ENCODE peak calls at places on chromosome X, in seven cellular contexts. One of them, this sample, is unnamed.

GRCh38 chrX:154032653-154033052 is 13.0 kb upstream of the IRAK1 start:
- DNase-seq in GM23338: peak; percentile 45
- DNase-seq in spleen: no peak
- DNase-seq in suprapubic skin: no peak
- DNase-seq in transverse colon: no peak
- DNase-seq in stomach: no peak
- DNase-seq in HL-60: no peak
- DNase-seq in this sample: no peak

GRCh38 chrX:10239611-10240064 is 82.9 kb downstream of the CLCN4 start:
- DNase-seq in GM23338: no peak
- DNase-seq in spleen: no peak
- DNase-seq in suprapubic skin: no peak
- DNase-seq in transverse colon: no peak
- DNase-seq in stomach: no peak
- DNase-seq in HL-60: no peak
- DNase-seq in this sample: no peak

GRCh38 chrX:131895807-131896206 is 127.3 kb upstream of the STK26 start:
- DNase-seq in GM23338: no peak
- DNase-seq in spleen: no peak
- DNase-seq in suprapubic skin: no peak
- DNase-seq in transverse colon: no peak
- DNase-seq in stomach: no peak
- DNase-seq in HL-60: no peak
- DNase-seq in this sample: no peak

GRCh38 chrX:13048265-13048664 is 3.8 kb upstream of the FAM9C start:
- DNase-seq in GM23338: no peak
- DNase-seq in spleen: no peak
- DNase-seq in suprapubic skin: no peak
- DNase-seq in transverse colon: no peak
- DNase-seq in stomach: no peak
- DNase-seq in HL-60: no peak
- DNase-seq in this sample: no peak

GRCh38 chrX:29662759-29663503 is 552.4 kb upstream of the MAGEB2 start:
- DNase-seq in GM23338: no peak
- DNase-seq in spleen: no peak
- DNase-seq in suprapubic skin: no peak
- DNase-seq in transverse colon: no peak
- DNase-seq in stomach: no peak
- DNase-seq in HL-60: no peak
- DNase-seq in this sample: no peak

GRCh38 chrX:116379854-116380253 is 56.6 kb upstream of the SLC6A14 start:
- DNase-seq in GM23338: no peak
- DNase-seq in spleen: no peak
- DNase-seq in suprapubic skin: no peak
- DNase-seq in transverse colon: no peak
- DNase-seq in stomach: no peak
- DNase-seq in HL-60: no peak
- DNase-seq in this sample: no peak

GRCh38 chrX:51336584-51336983 is 4.0 kb downstream of the NUDT10 start:
- DNase-seq in GM23338: peak; percentile 69
- DNase-seq in spleen: no peak
- DNase-seq in suprapubic skin: no peak
- DNase-seq in transverse colon: no peak
- DNase-seq in stomach: no peak
- DNase-seq in HL-60: peak; percentile 29
- DNase-seq in this sample: peak; percentile 63

GRCh38 chrX:13837290-13837745 is 20.4 kb upstream of the GPM6B start:
- DNase-seq in GM23338: no peak
- DNase-seq in spleen: no peak
- DNase-seq in suprapubic skin: no peak
- DNase-seq in transverse colon: no peak
- DNase-seq in stomach: no peak
- DNase-seq in HL-60: no peak
- DNase-seq in this sample: no peak

GRCh38 chrX:17859609-17860178 is 1.4 kb downstream of the RAI2 start:
- DNase-seq in GM23338: peak; percentile 11
- DNase-seq in spleen: no peak
- DNase-seq in suprapubic skin: no peak
- DNase-seq in transverse colon: peak; percentile 15
- DNase-seq in stomach: peak; percentile 38
- DNase-seq in HL-60: no peak
- DNase-seq in this sample: peak; percentile 40

GRCh38 chrX:42603016-42603415 is 174.9 kb downstream of the PPP1R2C start:
- DNase-seq in GM23338: no peak
- DNase-seq in spleen: no peak
- DNase-seq in suprapubic skin: no peak
- DNase-seq in transverse colon: no peak
- DNase-seq in stomach: no peak
- DNase-seq in HL-60: no peak
- DNase-seq in this sample: no peak

GRCh38 chrX:104013158-104013557 is 350 bp downstream of the H2BW1 start:
- DNase-seq in GM23338: no peak
- DNase-seq in spleen: peak; percentile 66
- DNase-seq in suprapubic skin: no peak
- DNase-seq in transverse colon: no peak
- DNase-seq in stomach: no peak
- DNase-seq in HL-60: no peak
- DNase-seq in this sample: no peak

GRCh38 chrX:31215277-31215815 is 143.5 kb upstream of the FTHL17 start:
- DNase-seq in GM23338: no peak
- DNase-seq in spleen: no peak
- DNase-seq in suprapubic skin: no peak
- DNase-seq in transverse colon: no peak
- DNase-seq in stomach: no peak
- DNase-seq in HL-60: no peak
- DNase-seq in this sample: no peak

GRCh38 chrX:151505796-151506195 is 57.7 kb upstream of the PASD1 start:
- DNase-seq in GM23338: peak; percentile 62
- DNase-seq in spleen: no peak
- DNase-seq in suprapubic skin: no peak
- DNase-seq in transverse colon: no peak
- DNase-seq in stomach: no peak
- DNase-seq in HL-60: peak; percentile 12
- DNase-seq in this sample: peak; percentile 4

GRCh38 chrX:23822397-23822796 is 39.4 kb downstream of the SAT1 start:
- DNase-seq in GM23338: no peak
- DNase-seq in spleen: no peak
- DNase-seq in suprapubic skin: no peak
- DNase-seq in transverse colon: peak; percentile 35
- DNase-seq in stomach: no peak
- DNase-seq in HL-60: no peak
- DNase-seq in this sample: no peak

GRCh38 chrX:24902808-24903207 is 113.0 kb downstream of the ARX start:
- DNase-seq in GM23338: no peak
- DNase-seq in spleen: no peak
- DNase-seq in suprapubic skin: no peak
- DNase-seq in transverse colon: no peak
- DNase-seq in stomach: no peak
- DNase-seq in HL-60: no peak
- DNase-seq in this sample: no peak

GRCh38 chrX:45781901-45782553 is 581.4 kb upstream of the DIPK2B start:
- DNase-seq in GM23338: peak; percentile 18
- DNase-seq in spleen: no peak
- DNase-seq in suprapubic skin: no peak
- DNase-seq in transverse colon: no peak
- DNase-seq in stomach: no peak
- DNase-seq in HL-60: peak; percentile 63
- DNase-seq in this sample: no peak
- TF ChIP-seq POLR2AphosphoS5 in GM23338: no peak
- TF ChIP-seq POLR2AphosphoS5 in spleen: no peak
- TF ChIP-seq POLR2AphosphoS5 in suprapubic skin: no peak
- TF ChIP-seq POLR2AphosphoS5 in transverse colon: no peak
- TF ChIP-seq POLR2AphosphoS5 in stomach: no peak
- TF ChIP-seq POLR2AphosphoS5 in HL-60: no peak
- TF ChIP-seq POLR2AphosphoS5 in this sample: peak; percentile 49

DNA sequence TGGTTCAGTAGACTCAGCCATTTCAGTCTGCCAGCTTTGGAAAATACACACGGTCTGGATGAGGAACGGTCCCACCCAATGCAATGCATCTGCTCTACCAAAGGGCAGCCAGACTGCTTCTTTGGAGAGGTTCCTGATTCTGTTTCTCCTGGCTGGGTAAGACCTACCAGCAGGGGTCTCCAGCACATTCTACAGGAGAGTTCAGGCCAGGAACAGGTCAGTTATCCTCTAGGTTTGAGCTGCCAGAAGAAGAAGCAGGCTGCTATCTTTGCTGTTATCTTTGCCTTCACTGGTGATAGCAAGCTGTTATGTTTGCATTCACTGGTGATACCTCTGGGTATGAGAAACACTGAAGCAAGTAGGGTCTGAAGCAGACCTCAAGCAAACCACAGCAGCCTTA is 45.5 kb upstream of the PBDC1 start:
- DNase-seq in GM23338: peak; percentile 7
- DNase-seq in spleen: no peak
- DNase-seq in suprapubic skin: no peak
- DNase-seq in transverse colon: no peak
- DNase-seq in stomach: no peak
- DNase-seq in HL-60: peak; percentile 6
- DNase-seq in this sample: no peak
- TF ChIP-seq CTCF in GM23338: peak; percentile 16
- TF ChIP-seq CTCF in spleen: no peak
- TF ChIP-seq CTCF in suprapubic skin: no peak
- TF ChIP-seq CTCF in transverse colon: no peak
- TF ChIP-seq CTCF in stomach: no peak
- TF ChIP-seq CTCF in HL-60: no peak
- TF ChIP-seq CTCF in this sample: peak; percentile 7

DNA sequence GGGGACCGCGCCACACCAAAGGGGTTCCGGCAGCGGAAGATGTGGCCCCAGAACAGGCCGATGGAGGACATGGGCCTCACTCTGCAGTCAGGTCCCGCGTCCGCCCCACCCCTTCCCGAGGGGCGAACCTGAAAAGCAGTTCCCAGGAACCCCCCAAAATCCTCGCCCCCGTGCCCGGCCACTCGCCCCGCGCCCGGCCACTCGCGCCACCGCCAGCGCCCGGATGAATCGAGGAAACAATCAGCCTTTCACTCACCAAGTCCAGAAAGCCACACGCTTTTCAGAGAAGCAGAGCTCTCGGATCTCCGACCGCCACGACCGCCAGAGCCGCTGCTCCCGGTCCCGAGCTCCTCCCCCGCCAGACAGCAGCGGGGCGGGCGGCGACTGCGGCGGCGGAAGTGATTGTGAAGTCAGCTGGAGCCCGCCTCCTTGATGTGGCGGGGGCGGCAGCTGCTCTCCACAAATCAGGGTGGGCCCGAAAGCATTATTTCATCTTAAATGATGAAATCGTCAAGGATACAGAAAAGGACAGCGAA is at the start of gene PJA1:
- DNase-seq in GM23338: peak; percentile 64
- DNase-seq in spleen: peak; percentile 92
- DNase-seq in suprapubic skin: peak; percentile 82
- DNase-seq in transverse colon: peak; percentile 73
- DNase-seq in stomach: peak; percentile 69
- DNase-seq in HL-60: peak; percentile 24
- DNase-seq in this sample: peak; percentile 88
- TF ChIP-seq POLR2AphosphoS5 in GM23338: peak; percentile 54
- TF ChIP-seq POLR2AphosphoS5 in spleen: peak; percentile 86
- TF ChIP-seq POLR2AphosphoS5 in suprapubic skin: no peak
- TF ChIP-seq POLR2AphosphoS5 in transverse colon: peak; percentile 75
- TF ChIP-seq POLR2AphosphoS5 in stomach: peak; percentile 64
- TF ChIP-seq POLR2AphosphoS5 in HL-60: no peak
- TF ChIP-seq POLR2AphosphoS5 in this sample: no peak

DNA sequence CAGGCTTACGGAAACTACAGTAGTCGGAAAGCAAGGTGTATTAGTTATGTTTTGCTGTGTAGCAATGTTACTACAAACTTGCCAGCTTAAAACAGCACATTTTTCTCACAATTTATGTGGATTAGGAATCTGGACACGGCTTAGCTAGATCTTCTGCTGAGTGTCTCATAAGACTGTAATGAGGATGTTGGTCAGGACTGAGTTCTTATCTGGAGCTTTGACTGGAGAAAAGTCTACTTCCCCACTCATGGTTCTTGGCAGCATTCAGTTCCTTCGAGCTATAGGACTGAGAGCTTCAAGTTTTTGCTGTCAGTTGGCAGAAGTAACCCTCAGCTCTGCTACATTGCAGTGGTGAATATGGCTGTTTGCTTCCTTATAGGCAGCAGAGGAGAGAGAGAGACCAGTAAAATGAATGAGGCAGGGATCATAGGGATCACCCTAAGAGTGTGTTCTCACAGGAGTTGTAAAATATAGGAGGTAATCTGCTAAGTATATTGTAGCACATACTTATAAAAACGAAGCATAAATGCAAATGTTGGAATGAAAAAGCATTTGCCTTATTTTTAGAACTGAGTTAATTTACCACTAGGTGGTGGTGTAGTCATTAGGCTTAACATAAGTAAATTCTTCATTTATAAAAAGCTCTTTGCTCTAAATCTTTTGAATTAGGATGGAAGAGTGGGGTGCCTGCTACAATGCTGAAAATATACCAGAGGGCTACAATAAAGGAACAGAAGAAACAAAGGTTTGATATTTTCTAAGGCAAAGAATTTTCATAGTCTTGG is 38.6 kb downstream of the ALG13 start:
- DNase-seq in GM23338: peak; percentile 2
- DNase-seq in spleen: no peak
- DNase-seq in suprapubic skin: no peak
- DNase-seq in transverse colon: no peak
- DNase-seq in stomach: no peak
- DNase-seq in HL-60: peak; percentile 6
- DNase-seq in this sample: peak; percentile 2
- TF ChIP-seq CTCF in GM23338: peak; percentile 28
- TF ChIP-seq CTCF in spleen: no peak
- TF ChIP-seq CTCF in suprapubic skin: no peak
- TF ChIP-seq CTCF in transverse colon: no peak
- TF ChIP-seq CTCF in stomach: no peak
- TF ChIP-seq CTCF in HL-60: no peak
- TF ChIP-seq CTCF in this sample: peak; percentile 58

GRCh38 chrX:71365876-71366673 is at the start of gene TAF1:
- DNase-seq in GM23338: peak; percentile 91
- DNase-seq in spleen: peak; percentile 96
- DNase-seq in suprapubic skin: peak; percentile 95
- DNase-seq in transverse colon: peak; percentile 95
- DNase-seq in stomach: peak; percentile 94
- DNase-seq in HL-60: peak; percentile 96
- DNase-seq in this sample: peak; percentile 89
- TF ChIP-seq POLR2AphosphoS5 in GM23338: peak; percentile 74
- TF ChIP-seq POLR2AphosphoS5 in spleen: peak; percentile 87
- TF ChIP-seq POLR2AphosphoS5 in suprapubic skin: peak; percentile 72
- TF ChIP-seq POLR2AphosphoS5 in transverse colon: peak; percentile 92
- TF ChIP-seq POLR2AphosphoS5 in stomach: peak; percentile 97
- TF ChIP-seq POLR2AphosphoS5 in HL-60: peak; percentile 72
- TF ChIP-seq POLR2AphosphoS5 in this sample: peak; percentile 15

DNA sequence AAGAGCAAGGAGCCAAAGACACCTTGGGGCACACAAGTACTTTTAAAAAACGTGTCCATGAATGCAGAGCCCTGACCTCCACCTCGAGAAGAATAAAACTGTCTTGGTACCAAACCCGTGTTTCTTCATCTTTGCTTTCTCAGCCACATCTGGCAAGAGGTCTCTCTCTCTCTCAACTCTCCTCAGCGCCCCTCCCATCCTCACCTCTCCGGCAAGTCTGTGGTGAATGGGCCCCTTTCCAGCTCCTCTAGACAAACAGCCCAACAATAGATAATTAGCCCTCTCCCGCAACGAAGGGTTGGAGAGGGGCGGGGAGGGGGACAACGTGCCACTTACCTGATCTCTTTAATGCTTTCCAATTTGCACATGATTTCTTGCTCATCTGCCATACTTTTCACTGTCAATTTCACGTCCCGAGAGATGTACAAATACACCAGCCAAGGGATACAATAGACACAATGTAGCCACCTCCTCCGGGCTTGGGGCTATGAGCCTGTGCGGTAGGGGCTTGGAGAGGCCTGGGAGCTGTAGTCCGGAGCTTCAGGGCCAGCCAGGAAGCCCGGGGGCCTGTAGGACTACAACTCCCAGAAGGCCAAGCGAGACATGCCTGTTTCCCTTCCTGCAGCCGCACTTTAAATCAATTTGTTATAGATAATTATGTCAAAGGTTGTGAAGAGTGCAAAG is at the start of gene ZC4H2:
- DNase-seq in GM23338: peak; percentile 86
- DNase-seq in spleen: peak; percentile 90
- DNase-seq in suprapubic skin: peak; percentile 72
- DNase-seq in transverse colon: peak; percentile 80
- DNase-seq in stomach: peak; percentile 75
- DNase-seq in HL-60: peak; percentile 77
- DNase-seq in this sample: peak; percentile 75
- TF ChIP-seq CTCF in GM23338: no peak
- TF ChIP-seq CTCF in spleen: no peak
- TF ChIP-seq CTCF in suprapubic skin: no peak
- TF ChIP-seq CTCF in transverse colon: no peak
- TF ChIP-seq CTCF in stomach: no peak
- TF ChIP-seq CTCF in HL-60: no peak
- TF ChIP-seq CTCF in this sample: no peak